ENCODE peak calls at places on chromosomes 6 and 20, in ten cellular contexts. M, U, E, B, X, K, N, Z, L and G are unnamed samples.

GRCh38 chr6:148999501-148999900 is 252.7 kb downstream of the UST start:
- DNase-seq in B (no peak), N (no peak), E (peak), L (no peak), M (peak), U (no peak), K (no peak), Z (no peak), X (no peak), G (no peak)

GRCh38 chr20:51162015-51162414 is 139.1 kb upstream of the KCNG1 start:
- DNase-seq in N (no peak), Z (no peak), B (no peak), X (no peak), K (no peak), U (no peak), E (no peak), L (no peak), M (no peak), G (no peak)

GRCh38 chr6:144722925-144723324 is 437.8 kb downstream of the UTRN start:
- DNase-seq in E (no peak), M (no peak), B (no peak), L (no peak), N (no peak), Z (no peak), K (no peak), X (no peak), U (no peak), G (no peak)

GRCh38 chr6:4466260-4466659 is 309.9 kb upstream of the CDYL start:
- DNase-seq in U (peak), B (no peak), N (no peak), X (no peak), L (no peak), E (peak), K (no peak), M (no peak), Z (no peak), G (peak)

GRCh38 chr20:986733-987355 is 15.3 kb downstream of the RSPO4 start:
- DNase-seq in B (no peak), X (no peak), M (no peak), L (no peak), E (peak), U (no peak), Z (no peak), K (no peak), N (no peak), G (no peak)

GRCh38 chr6:154459513-154459912 is 51.0 kb downstream of the CNKSR3 start:
- DNase-seq in Z (no peak), M (no peak), E (no peak), U (no peak), L (no peak), K (no peak), N (no peak), B (no peak), X (no peak), G (no peak)

GRCh38 chr6:113364781-113365545 is 492.2 kb upstream of the MARCKS start:
- DNase-seq in B (no peak), U (no peak), N (no peak), X (no peak), K (no peak), Z (no peak), M (peak), E (peak), L (no peak), G (no peak)

GRCh38 chr6:109237082-109237985 is 142.0 kb downstream of the CEP57L1 start:
- DNase-seq in B (no peak), E (peak), N (no peak), L (no peak), M (no peak), X (no peak), Z (no peak), U (no peak), K (no peak), G (no peak)

GRCh38 chr6:78910611-78911134 is 43.3 kb downstream of the IRAK1BP1 start:
- DNase-seq in X (peak), Z (no peak), U (peak), E (peak), L (no peak), N (no peak), M (no peak), B (no peak), K (peak), G (no peak)

GRCh38 chr20:46722450-46722849 is 13.0 kb downstream of the SLC2A10 start:
- DNase-seq in E (no peak), X (no peak), Z (no peak), M (no peak), B (no peak), U (no peak), N (no peak), K (no peak), L (no peak), G (no peak)

GRCh38 chr20:31608256-31608980 is 3.3 kb downstream of the ID1 start:
- DNase-seq in B (peak), M (no peak), Z (no peak), E (peak), U (peak), K (peak), L (peak), N (no peak), X (peak), G (no peak)

GRCh38 chr20:31605902-31606677 is 1.0 kb downstream of the ID1 start:
- DNase-seq in N (no peak), Z (no peak), X (peak), M (no peak), L (peak), K (no peak), U (peak), E (no peak), B (no peak), G (no peak)

GRCh38 chr20:31607640-31608255 is 2.7 kb downstream of the ID1 start:
- DNase-seq in X (no peak), K (no peak), B (no peak), M (no peak), U (no peak), L (no peak), Z (no peak), E (no peak), N (no peak), G (no peak)

GRCh38 chr20:31606678-31606927 is 1.5 kb downstream of the ID1 start:
- DNase-seq in M (no peak), K (no peak), Z (no peak), U (peak), E (no peak), B (no peak), N (no peak), X (peak), L (no peak), G (no peak)

GRCh38 chr20:31606928-31607639 is 2.0 kb downstream of the ID1 start:
- DNase-seq in M (no peak), N (no peak), E (peak), B (no peak), X (peak), L (no peak), U (peak), K (peak), Z (no peak), G (no peak)
- H3K4me3 ChIP-seq in M (peak), N (peak), E (peak), B (no peak), X (peak), L (peak), U (peak), K (peak), Z (peak), G (no peak)

GRCh38 chr20:63283397-63284082 is 9.4 kb upstream of the COL20A1 start:
- DNase-seq in X (no peak), K (no peak), U (no peak), B (no peak), Z (no peak), M (no peak), N (no peak), L (no peak), E (no peak), G (no peak)
- TF ChIP-seq CTCF in X (no peak), K (no peak), U (no peak), B (no peak), Z (no peak), M (no peak), N (no peak), L (no peak), E (no peak), G (no peak)

DNA sequence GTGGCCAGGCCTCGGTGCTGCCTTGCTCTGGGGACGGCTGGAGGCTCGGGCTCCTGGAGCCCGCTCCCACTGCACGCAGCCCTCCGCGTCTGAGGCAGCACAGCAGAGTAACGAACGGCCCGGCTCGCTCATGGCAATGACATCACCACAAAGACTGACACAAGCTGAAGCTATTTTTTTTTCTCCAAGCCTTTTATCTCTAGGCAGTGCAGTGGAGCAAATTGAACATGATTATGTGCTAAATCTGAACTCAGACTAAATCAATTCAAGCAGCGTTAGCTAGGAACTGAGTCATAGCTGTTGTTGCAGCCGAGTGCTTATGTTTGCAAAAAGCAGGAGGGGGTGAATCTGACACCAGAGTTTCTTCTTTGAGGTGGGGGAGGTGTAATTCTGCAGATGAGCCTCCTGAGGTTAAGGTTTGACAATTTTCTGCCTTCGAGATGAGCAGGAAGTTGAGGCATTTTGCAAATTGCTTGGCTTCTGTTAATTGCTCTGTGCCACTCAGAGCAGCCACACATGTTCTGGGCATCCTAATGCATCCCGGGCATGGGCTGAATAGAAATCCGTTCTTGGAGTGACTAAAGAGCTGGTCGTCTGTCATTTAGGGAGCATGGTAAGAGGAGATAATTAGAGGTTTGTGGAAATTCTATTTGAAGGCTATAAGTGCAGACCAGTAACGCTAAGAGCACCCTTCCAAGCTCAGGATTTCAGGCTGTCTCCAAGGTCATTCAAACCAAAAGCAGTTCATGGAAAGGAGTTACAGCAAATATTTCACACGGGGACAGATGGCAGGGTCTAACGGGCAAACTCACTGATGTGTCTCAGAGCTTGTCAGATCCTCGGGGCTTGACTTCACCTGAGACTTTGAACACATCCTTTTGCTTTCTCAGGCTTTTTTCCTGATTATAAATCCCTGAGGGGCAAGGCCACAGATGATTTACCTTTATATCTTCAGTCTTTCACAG is 155.1 kb upstream of the ENPP5 start:
- DNase-seq in N (no peak), B (no peak), E (no peak), M (peak), K (peak), U (no peak), X (peak), L (no peak), Z (no peak), G (no peak)
- H3K4me3 ChIP-seq in N (no peak), B (no peak), E (no peak), M (no peak), K (no peak), U (no peak), X (peak), L (no peak), Z (no peak), G (no peak)

GRCh38 chr6:96995903-96996302 is 71.4 kb downstream of the KLHL32 start:
- DNase-seq in B (no peak), Z (no peak), N (no peak), X (no peak), M (no peak), K (no peak), E (no peak), L (no peak), U (no peak), G (no peak)
- TF ChIP-seq CTCF in B (no peak), Z (no peak), N (no peak), X (no peak), M (no peak), K (no peak), E (no peak), L (no peak), U (no peak), G (no peak)

DNA sequence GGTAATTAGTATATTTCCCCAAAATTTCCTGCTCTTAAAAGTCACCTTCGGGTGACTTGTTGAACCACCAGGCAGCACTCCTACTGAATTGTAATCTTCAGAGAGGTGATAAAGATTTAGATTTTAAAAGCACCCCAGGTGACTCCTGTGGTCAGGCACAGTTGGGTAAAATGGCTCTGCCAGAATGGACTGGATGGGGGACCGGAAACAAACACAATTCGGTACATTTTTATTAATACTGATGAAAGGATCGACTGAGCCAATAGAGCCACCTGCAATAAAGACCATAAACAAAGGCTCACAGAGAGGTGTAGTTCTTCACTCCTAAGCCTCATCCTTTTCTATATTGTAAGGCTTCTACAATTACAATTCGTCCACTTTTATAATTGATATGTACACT is 19.6 kb upstream of the FAM83C start:
- DNase-seq in N (no peak), X (no peak), E (no peak), K (no peak), M (no peak), L (no peak), B (no peak), Z (no peak), U (no peak), G (no peak)
- H3K4me3 ChIP-seq in N (no peak), X (no peak), E (no peak), K (no peak), M (no peak), L (no peak), B (no peak), Z (no peak), U (no peak), G (no peak)

DNA sequence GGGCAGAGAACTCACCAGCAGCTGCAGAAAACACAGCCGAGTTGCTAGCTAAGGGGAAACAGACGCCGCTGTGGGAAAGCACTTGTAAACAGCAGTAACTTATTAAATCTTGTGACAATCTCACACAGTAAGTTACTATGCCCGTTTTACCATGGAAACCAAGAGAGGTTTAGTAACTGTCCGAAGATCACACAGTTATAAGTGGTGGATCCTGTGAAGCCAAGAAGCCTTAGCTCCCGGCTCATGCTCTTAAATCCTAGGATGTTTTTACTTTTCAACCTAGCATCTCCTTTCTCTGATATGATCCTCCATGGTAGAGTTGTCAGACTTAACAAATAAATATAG is 1.5 kb upstream of the SULF2 start:
- DNase-seq in U (no peak), B (no peak), X (no peak), M (no peak), K (no peak), Z (no peak), L (no peak), E (no peak), N (no peak), G (no peak)
- TF ChIP-seq CTCF in U (no peak), B (no peak), X (no peak), M (no peak), K (no peak), Z (no peak), L (no peak), E (no peak), N (no peak), G (no peak)

GRCh38 chr6:134316733-134317431 is 1.0 kb downstream of the SGK1 start:
- DNase-seq in K (no peak), L (no peak), N (no peak), X (peak), Z (no peak), U (no peak), B (no peak), E (no peak), M (no peak), G (no peak)
- H3K4me3 ChIP-seq in K (peak), L (peak), N (peak), X (peak), Z (peak), U (peak), B (peak), E (peak), M (peak), G (no peak)

DNA sequence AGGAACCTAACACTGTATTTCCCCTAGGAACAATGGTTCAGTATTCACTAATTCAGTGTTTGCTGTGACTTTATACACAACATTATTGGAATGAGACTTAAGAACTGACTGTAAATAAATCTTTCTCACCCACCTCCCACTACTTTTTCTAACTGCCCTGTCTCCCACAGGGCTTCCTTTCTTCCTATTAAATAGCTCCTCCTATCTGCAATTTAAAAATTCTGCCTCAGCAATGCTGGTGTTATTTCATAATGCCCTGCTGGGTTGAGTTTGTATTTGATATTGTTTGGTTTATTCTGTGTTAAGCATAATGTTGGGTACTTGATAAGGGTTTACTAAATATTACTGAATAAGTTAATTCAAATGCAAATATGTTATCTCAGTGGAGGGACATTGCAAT is 573.1 kb upstream of the RNF217 start:
- DNase-seq in B (no peak), L (no peak), Z (no peak), U (no peak), X (peak), M (no peak), N (no peak), K (no peak), E (peak), G (no peak)
- TF ChIP-seq CTCF in B (no peak), L (no peak), Z (no peak), U (no peak), X (peak), M (no peak), N (no peak), K (no peak), E (peak), G (peak)